ENCODE peak calls at places on chromosome 5, in ten cellular contexts. One of them, this sample, is unnamed.
A peak's percentile ranks its signal among the peaks of the same experiment; 100 is the strongest.

GRCh38 chr5:96902876-96903275 is 26.6 kb downstream of the ERAP2 start:
- DNase-seq in lung: no peak
- DNase-seq in effector memory CD4-positive, alpha-beta T cell: no peak
- DNase-seq in tibial nerve: no peak
- DNase-seq in testis: no peak
- DNase-seq in RWPE2: no peak
- DNase-seq in uterus: no peak
- DNase-seq in CD8-positive, alpha-beta memory T cell: no peak
- DNase-seq in left lung: no peak
- DNase-seq in HepG2: no peak
- DNase-seq in this sample: no peak

GRCh38 chr5:91383027-91383955 is at the start of gene ARRDC3:
- DNase-seq in lung: peak; percentile 95
- DNase-seq in effector memory CD4-positive, alpha-beta T cell: peak; percentile 92
- DNase-seq in tibial nerve: peak; percentile 93
- DNase-seq in testis: peak; percentile 98
- DNase-seq in RWPE2: peak; percentile 97
- DNase-seq in uterus: peak; percentile 96
- DNase-seq in CD8-positive, alpha-beta memory T cell: peak; percentile 97
- DNase-seq in left lung: peak; percentile 99
- DNase-seq in HepG2: peak; percentile 94
- DNase-seq in this sample: peak; percentile 97

GRCh38 chr5:16656561-16657191 is 39.9 kb upstream of the RETREG1 start:
- DNase-seq in lung: no peak
- DNase-seq in effector memory CD4-positive, alpha-beta T cell: no peak
- DNase-seq in tibial nerve: peak; percentile 72
- DNase-seq in testis: no peak
- DNase-seq in RWPE2: no peak
- DNase-seq in uterus: no peak
- DNase-seq in CD8-positive, alpha-beta memory T cell: no peak
- DNase-seq in left lung: no peak
- DNase-seq in HepG2: no peak
- DNase-seq in this sample: no peak

GRCh38 chr5:151084363-151084762 is 3.5 kb upstream of the TNIP1 start:
- DNase-seq in lung: no peak
- DNase-seq in effector memory CD4-positive, alpha-beta T cell: no peak
- DNase-seq in tibial nerve: no peak
- DNase-seq in testis: no peak
- DNase-seq in RWPE2: no peak
- DNase-seq in uterus: no peak
- DNase-seq in CD8-positive, alpha-beta memory T cell: no peak
- DNase-seq in left lung: no peak
- DNase-seq in HepG2: no peak
- DNase-seq in this sample: no peak

GRCh38 chr5:151751091-151751490 is 7.3 kb downstream of the ATOX1 start:
- DNase-seq in lung: no peak
- DNase-seq in effector memory CD4-positive, alpha-beta T cell: no peak
- DNase-seq in tibial nerve: no peak
- DNase-seq in testis: no peak
- DNase-seq in RWPE2: no peak
- DNase-seq in uterus: no peak
- DNase-seq in CD8-positive, alpha-beta memory T cell: no peak
- DNase-seq in left lung: no peak
- DNase-seq in HepG2: no peak
- DNase-seq in this sample: no peak

GRCh38 chr5:756865-757345 is 27.6 kb downstream of the ZDHHC11B start:
- DNase-seq in lung: peak; percentile 76
- DNase-seq in effector memory CD4-positive, alpha-beta T cell: peak; percentile 16
- DNase-seq in tibial nerve: no peak
- DNase-seq in testis: no peak
- DNase-seq in RWPE2: no peak
- DNase-seq in uterus: peak; percentile 8
- DNase-seq in CD8-positive, alpha-beta memory T cell: no peak
- DNase-seq in left lung: peak; percentile 71
- DNase-seq in HepG2: peak; percentile 75
- DNase-seq in this sample: peak; percentile 73

GRCh38 chr5:177471610-177472356 is 1.7 kb downstream of the DBN1 start:
- DNase-seq in lung: no peak
- DNase-seq in effector memory CD4-positive, alpha-beta T cell: no peak
- DNase-seq in tibial nerve: peak; percentile 73
- DNase-seq in testis: peak; percentile 57
- DNase-seq in RWPE2: no peak
- DNase-seq in uterus: no peak
- DNase-seq in CD8-positive, alpha-beta memory T cell: peak; percentile 54
- DNase-seq in left lung: peak; percentile 77
- DNase-seq in HepG2: no peak
- DNase-seq in this sample: peak; percentile 73

GRCh38 chr5:43658499-43658898 is 55.5 kb downstream of the NNT start:
- DNase-seq in lung: no peak
- DNase-seq in effector memory CD4-positive, alpha-beta T cell: no peak
- DNase-seq in tibial nerve: no peak
- DNase-seq in testis: no peak
- DNase-seq in RWPE2: no peak
- DNase-seq in uterus: no peak
- DNase-seq in CD8-positive, alpha-beta memory T cell: no peak
- DNase-seq in left lung: no peak
- DNase-seq in HepG2: no peak
- DNase-seq in this sample: no peak

GRCh38 chr5:109163336-109163735 is 246.4 kb downstream of the PJA2 start:
- DNase-seq in lung: no peak
- DNase-seq in effector memory CD4-positive, alpha-beta T cell: no peak
- DNase-seq in tibial nerve: no peak
- DNase-seq in testis: no peak
- DNase-seq in RWPE2: no peak
- DNase-seq in uterus: no peak
- DNase-seq in CD8-positive, alpha-beta memory T cell: no peak
- DNase-seq in left lung: no peak
- DNase-seq in HepG2: no peak
- DNase-seq in this sample: no peak

GRCh38 chr5:132055808-132056609 is 4.4 kb upstream of the IL3 start:
- DNase-seq in lung: peak; percentile 27
- DNase-seq in effector memory CD4-positive, alpha-beta T cell: peak; percentile 57
- DNase-seq in tibial nerve: no peak
- DNase-seq in testis: peak; percentile 9
- DNase-seq in RWPE2: peak; percentile 57
- DNase-seq in uterus: peak; percentile 9
- DNase-seq in CD8-positive, alpha-beta memory T cell: no peak
- DNase-seq in left lung: peak; percentile 51
- DNase-seq in HepG2: no peak
- DNase-seq in this sample: peak; percentile 10

GRCh38 chr5:127684722-127685467 is 18.3 kb upstream of the CCDC192 start:
- DNase-seq in lung: no peak
- DNase-seq in effector memory CD4-positive, alpha-beta T cell: no peak
- DNase-seq in tibial nerve: no peak
- DNase-seq in testis: no peak
- DNase-seq in RWPE2: no peak
- DNase-seq in uterus: no peak
- DNase-seq in CD8-positive, alpha-beta memory T cell: no peak
- DNase-seq in left lung: no peak
- DNase-seq in HepG2: no peak
- DNase-seq in this sample: no peak

GRCh38 chr5:172454355-172455086 is at the start of gene SH3PXD2B:
- DNase-seq in lung: no peak
- DNase-seq in effector memory CD4-positive, alpha-beta T cell: no peak
- DNase-seq in tibial nerve: no peak
- DNase-seq in testis: no peak
- DNase-seq in RWPE2: peak; percentile 87
- DNase-seq in uterus: peak; percentile 66
- DNase-seq in CD8-positive, alpha-beta memory T cell: peak; percentile 47
- DNase-seq in left lung: peak; percentile 88
- DNase-seq in HepG2: peak; percentile 52
- DNase-seq in this sample: peak; percentile 72

GRCh38 chr5:35338169-35338476 is 107.8 kb upstream of the PRLR start:
- DNase-seq in lung: no peak
- DNase-seq in effector memory CD4-positive, alpha-beta T cell: no peak
- DNase-seq in tibial nerve: no peak
- DNase-seq in testis: no peak
- DNase-seq in RWPE2: no peak
- DNase-seq in uterus: no peak
- DNase-seq in CD8-positive, alpha-beta memory T cell: no peak
- DNase-seq in left lung: no peak
- DNase-seq in HepG2: no peak
- DNase-seq in this sample: no peak

GRCh38 chr5:35337332-35338168 is 107.3 kb upstream of the PRLR start:
- DNase-seq in lung: no peak
- DNase-seq in effector memory CD4-positive, alpha-beta T cell: no peak
- DNase-seq in tibial nerve: no peak
- DNase-seq in testis: no peak
- DNase-seq in RWPE2: no peak
- DNase-seq in uterus: no peak
- DNase-seq in CD8-positive, alpha-beta memory T cell: no peak
- DNase-seq in left lung: no peak
- DNase-seq in HepG2: no peak
- DNase-seq in this sample: no peak

GRCh38 chr5:35339616-35340100 is 109.4 kb upstream of the PRLR start:
- DNase-seq in lung: no peak
- DNase-seq in effector memory CD4-positive, alpha-beta T cell: no peak
- DNase-seq in tibial nerve: no peak
- DNase-seq in testis: no peak
- DNase-seq in RWPE2: no peak
- DNase-seq in uterus: no peak
- DNase-seq in CD8-positive, alpha-beta memory T cell: no peak
- DNase-seq in left lung: no peak
- DNase-seq in HepG2: no peak
- DNase-seq in this sample: no peak

GRCh38 chr5:35341189-35341588 is 110.9 kb upstream of the PRLR start:
- DNase-seq in lung: no peak
- DNase-seq in effector memory CD4-positive, alpha-beta T cell: no peak
- DNase-seq in tibial nerve: no peak
- DNase-seq in testis: no peak
- DNase-seq in RWPE2: no peak
- DNase-seq in uterus: no peak
- DNase-seq in CD8-positive, alpha-beta memory T cell: no peak
- DNase-seq in left lung: no peak
- DNase-seq in HepG2: no peak
- DNase-seq in this sample: no peak

DNA sequence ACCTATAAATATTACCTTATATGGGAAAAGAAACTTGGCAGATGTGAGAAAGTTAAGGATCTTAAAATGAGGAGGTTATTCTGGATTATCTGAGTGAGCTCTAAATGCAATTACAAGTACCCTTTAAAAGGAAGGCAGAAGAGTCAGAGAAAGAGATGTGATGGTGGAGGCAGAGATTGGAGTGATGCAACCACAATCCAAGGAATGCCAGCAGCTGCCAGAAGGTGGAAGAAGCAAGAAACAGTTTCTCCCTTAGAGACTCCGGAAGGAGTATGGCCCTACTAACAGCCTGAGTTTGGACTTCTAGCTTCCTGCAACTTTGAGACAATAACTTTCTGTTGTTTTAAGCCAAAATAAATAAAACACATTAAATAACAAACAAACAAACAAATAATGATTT is 108.7 kb upstream of the PRLR start:
- DNase-seq in lung: no peak
- DNase-seq in effector memory CD4-positive, alpha-beta T cell: no peak
- DNase-seq in tibial nerve: no peak
- DNase-seq in testis: no peak
- DNase-seq in RWPE2: no peak
- DNase-seq in uterus: no peak
- DNase-seq in CD8-positive, alpha-beta memory T cell: no peak
- DNase-seq in left lung: no peak
- DNase-seq in HepG2: no peak
- DNase-seq in this sample: no peak
- H3K27ac ChIP-seq in lung: no peak overlapping the region
- H3K27ac ChIP-seq in effector memory CD4-positive, alpha-beta T cell: no peak overlapping the region
- H3K27ac ChIP-seq in tibial nerve: no peak overlapping the region
- H3K27ac ChIP-seq in testis: no peak overlapping the region
- H3K27ac ChIP-seq in RWPE2: no peak overlapping the region
- H3K27ac ChIP-seq in uterus: no peak overlapping the region
- H3K27ac ChIP-seq in CD8-positive, alpha-beta memory T cell: no peak overlapping the region
- H3K27ac ChIP-seq in left lung: no peak overlapping the region
- H3K27ac ChIP-seq in HepG2: no peak overlapping the region
- H3K27ac ChIP-seq in this sample: no peak overlapping the region

GRCh38 chr5:89998505-89998904 is 411.1 kb downstream of the CETN3 start:
- DNase-seq in lung: no peak
- DNase-seq in effector memory CD4-positive, alpha-beta T cell: no peak
- DNase-seq in tibial nerve: no peak
- DNase-seq in testis: no peak
- DNase-seq in RWPE2: no peak
- DNase-seq in uterus: no peak
- DNase-seq in CD8-positive, alpha-beta memory T cell: no peak
- DNase-seq in left lung: no peak
- DNase-seq in HepG2: no peak
- DNase-seq in this sample: no peak
- H3K36me3 ChIP-seq in lung: no peaks in the 10 kb centered on the region
- H3K36me3 ChIP-seq in effector memory CD4-positive, alpha-beta T cell: no peaks in the 10 kb centered on the region
- H3K36me3 ChIP-seq in tibial nerve: no peaks in the 10 kb centered on the region
- H3K36me3 ChIP-seq in testis: no peaks in the 10 kb centered on the region
- H3K36me3 ChIP-seq in RWPE2: no peaks in the 10 kb centered on the region
- H3K36me3 ChIP-seq in uterus: no peaks in the 10 kb centered on the region
- H3K36me3 ChIP-seq in CD8-positive, alpha-beta memory T cell: no peaks in the 10 kb centered on the region
- H3K36me3 ChIP-seq in left lung: no peaks in the 10 kb centered on the region
- H3K36me3 ChIP-seq in HepG2: no peaks in the 10 kb centered on the region
- H3K36me3 ChIP-seq in this sample: no peaks in the 10 kb centered on the region

DNA sequence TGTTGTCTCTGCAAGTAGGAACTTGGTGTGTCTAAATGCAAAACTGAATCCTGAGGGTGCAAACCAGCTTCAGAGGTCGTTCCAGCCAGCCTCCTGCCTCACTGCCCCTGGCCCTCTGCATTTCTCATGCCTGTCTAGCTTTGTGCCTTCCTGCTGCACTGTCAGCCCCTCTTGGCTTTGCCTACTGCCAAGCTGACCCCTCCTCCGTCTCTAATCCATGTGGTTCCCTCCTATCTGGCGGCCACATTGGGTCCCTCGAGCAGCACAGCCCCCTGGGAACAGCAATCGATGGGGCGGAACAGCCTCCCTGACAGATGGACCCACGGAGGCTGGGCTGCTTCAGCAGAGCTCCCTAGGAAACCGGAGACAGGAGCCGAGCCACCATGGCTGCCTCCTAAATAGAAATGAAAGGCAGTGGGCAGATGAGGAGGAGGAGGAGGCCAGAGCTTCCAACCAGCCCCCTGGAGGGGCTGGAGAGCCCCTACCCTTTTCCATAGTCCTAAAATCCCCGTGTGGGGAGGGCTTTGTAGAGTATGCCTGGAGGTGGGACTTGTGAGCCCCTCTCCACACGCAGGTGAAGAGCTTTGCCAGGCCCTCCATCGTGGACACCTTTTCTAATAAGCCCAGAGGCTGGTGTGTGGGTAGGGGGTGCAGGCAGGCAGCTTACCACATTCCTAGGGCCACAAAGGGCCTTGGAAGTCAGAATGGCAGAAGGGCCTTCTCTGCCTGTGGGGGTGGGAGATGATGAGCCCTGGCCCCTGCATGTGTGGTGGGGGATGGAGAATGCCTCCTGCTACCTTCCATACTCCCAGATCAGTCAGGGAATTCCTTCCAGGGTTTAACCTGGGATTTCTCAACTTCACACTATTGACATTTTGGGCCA is 9.2 kb upstream of the CXXC5 start:
- DNase-seq in lung: no peak
- DNase-seq in effector memory CD4-positive, alpha-beta T cell: no peak
- DNase-seq in tibial nerve: no peak
- DNase-seq in testis: peak; percentile 11
- DNase-seq in RWPE2: no peak
- DNase-seq in uterus: no peak
- DNase-seq in CD8-positive, alpha-beta memory T cell: no peak
- DNase-seq in left lung: no peak
- DNase-seq in HepG2: no peak
- DNase-seq in this sample: no peak
- H3K27ac ChIP-seq in lung: peak overlapping the region; percentile 85
- H3K27ac ChIP-seq in effector memory CD4-positive, alpha-beta T cell: no peak overlapping the region
- H3K27ac ChIP-seq in tibial nerve: peak overlapping the region; percentile 86
- H3K27ac ChIP-seq in testis: no peak overlapping the region
- H3K27ac ChIP-seq in RWPE2: no peak overlapping the region
- H3K27ac ChIP-seq in uterus: peak overlapping the region; percentile 63
- H3K27ac ChIP-seq in CD8-positive, alpha-beta memory T cell: peak overlapping the region; percentile 73
- H3K27ac ChIP-seq in left lung: peak overlapping the region; percentile 75
- H3K27ac ChIP-seq in HepG2: peak overlapping the region; percentile 72
- H3K27ac ChIP-seq in this sample: peak overlapping the region; percentile 94

GRCh38 chr5:68276740-68277139 is 61.2 kb downstream of the PIK3R1 start:
- DNase-seq in lung: no peak
- DNase-seq in effector memory CD4-positive, alpha-beta T cell: no peak
- DNase-seq in tibial nerve: no peak
- DNase-seq in testis: no peak
- DNase-seq in RWPE2: no peak
- DNase-seq in uterus: no peak
- DNase-seq in CD8-positive, alpha-beta memory T cell: no peak
- DNase-seq in left lung: no peak
- DNase-seq in HepG2: no peak
- DNase-seq in this sample: no peak
- H3K36me3 ChIP-seq in lung: peaks cover 32% of the 10 kb centered on the region
- H3K36me3 ChIP-seq in effector memory CD4-positive, alpha-beta T cell: peaks cover 7% of the 10 kb centered on the region
- H3K36me3 ChIP-seq in tibial nerve: peaks cover 7% of the 10 kb centered on the region
- H3K36me3 ChIP-seq in testis: no peaks in the 10 kb centered on the region
- H3K36me3 ChIP-seq in RWPE2: peaks cover 80% of the 10 kb centered on the region
- H3K36me3 ChIP-seq in uterus: no peaks in the 10 kb centered on the region
- H3K36me3 ChIP-seq in CD8-positive, alpha-beta memory T cell: peaks cover 20% of the 10 kb centered on the region
- H3K36me3 ChIP-seq in left lung: peaks cover 75% of the 10 kb centered on the region
- H3K36me3 ChIP-seq in HepG2: peaks cover 12% of the 10 kb centered on the region
- H3K36me3 ChIP-seq in this sample: peaks cover 77% of the 10 kb centered on the region